ENCODE peak calls at places on chromosome 13, in nine cellular contexts. R is AG10803; Q is endodermal cell; S is MM.1S; X is psoas muscle; C is GM12865; L is fibroblast of mammary gland; Z is CD4-positive, CD25-positive, alpha-beta regulatory T cell; A is Caco-2. J is an unnamed sample.

GRCh38 chr13:32528358-32528757 is 10.2 kb downstream of the N4BP2L2 start:
- DNase-seq in R (no peak), Q (no peak), S (no peak), X (no peak), C (no peak), L (peak), Z (no peak), A (no peak), J (no peak)

GRCh38 chr13:46516624-46517318 is 36.2 kb upstream of the LRCH1 start:
- DNase-seq in R (peak), Q (no peak), S (no peak), X (no peak), C (no peak), L (peak), Z (no peak), A (no peak), J (no peak)

GRCh38 chr13:60511637-60512036 is 114.6 kb downstream of the TDRD3 start:
- DNase-seq in R (no peak), Q (no peak), S (no peak), X (no peak), C (no peak), L (no peak), Z (no peak), A (no peak), J (no peak)

GRCh38 chr13:79723462-79724116 is 242.6 kb downstream of the NDFIP2 start:
- DNase-seq in R (no peak), Q (no peak), S (no peak), X (no peak), C (no peak), L (no peak), Z (no peak), A (no peak), J (no peak)

GRCh38 chr13:60414177-60414576 is 17.2 kb downstream of the TDRD3 start:
- DNase-seq in R (no peak), Q (no peak), S (no peak), X (no peak), C (no peak), L (no peak), Z (no peak), A (no peak), J (no peak)

GRCh38 chr13:112903606-112904195 is 65.3 kb upstream of the MCF2L start:
- DNase-seq in R (no peak), Q (peak), S (no peak), X (no peak), C (no peak), L (no peak), Z (no peak), A (no peak), J (no peak)

GRCh38 chr13:51832471-51833152 is 12.4 kb downstream of the TMEM272 start:
- DNase-seq in R (peak), Q (peak), S (no peak), X (peak), C (peak), L (peak), Z (peak), A (no peak), J (peak)

GRCh38 chr13:86397640-86398039 is 598.4 kb upstream of the SLITRK6 start:
- DNase-seq in R (no peak), Q (no peak), S (no peak), X (no peak), C (no peak), L (no peak), Z (no peak), A (no peak), J (no peak)

GRCh38 chr13:46134961-46135522 is 30.2 kb upstream of the CPB2 start:
- DNase-seq in R (no peak), Q (peak), S (no peak), X (no peak), C (no peak), L (no peak), Z (no peak), A (peak), J (no peak)

GRCh38 chr13:74966814-74967213 is 515.2 kb downstream of the TBC1D4 start:
- DNase-seq in R (peak), Q (no peak), S (no peak), X (no peak), C (no peak), L (peak), Z (no peak), A (no peak), J (no peak)

GRCh38 chr13:45341799-45342584 is 1.0 kb upstream of the TPT1 start:
- DNase-seq in R (peak), Q (no peak), S (no peak), X (peak), C (no peak), L (peak), Z (no peak), A (no peak), J (no peak)

GRCh38 chr13:80469841-80470378 is 129.0 kb upstream of the SPRY2 start:
- DNase-seq in R (peak), Q (no peak), S (no peak), X (peak), C (no peak), L (peak), Z (no peak), A (no peak), J (no peak)

GRCh38 chr13:111372651-111373425 is 52.4 kb downstream of the TEX29 start:
- DNase-seq in R (no peak), Q (no peak), S (peak), X (no peak), C (peak), L (no peak), Z (no peak), A (no peak), J (peak)

GRCh38 chr13:50085063-50085462 is 69.8 kb downstream of the KCNRG start:
- DNase-seq in R (no peak), Q (no peak), S (no peak), X (no peak), C (no peak), L (peak), Z (no peak), A (no peak), J (peak)

GRCh38 chr13:49791753-49792549 is 531 bp downstream of the KPNA3 start:
- DNase-seq in R (peak), Q (peak), S (peak), X (peak), C (peak), L (peak), Z (no peak), A (peak), J (peak)

GRCh38 chr13:35465345-35465744 is 11.1 kb downstream of the MAB21L1 start:
- DNase-seq in R (no peak), Q (no peak), S (no peak), X (no peak), C (no peak), L (no peak), Z (no peak), A (no peak), J (no peak)

GRCh38 chr13:112159575-112160547 is 92.9 kb downstream of the SOX1 start:
- DNase-seq in R (no peak), Q (no peak), S (no peak), X (no peak), C (no peak), L (no peak), Z (no peak), A (peak), J (no peak)

GRCh38 chr13:18953139-18953930 is 228.3 kb downstream of the TUBA3C start:
- DNase-seq in R (no peak), Q (no peak), S (no peak), X (no peak), C (no peak), L (no peak), Z (no peak), A (no peak), J (no peak)

GRCh38 chr13:20146381-20146780 is 14.5 kb downstream of the GJA3 start:
- DNase-seq in R (no peak), Q (no peak), S (no peak), X (no peak), C (no peak), L (no peak), Z (no peak), A (no peak), J (no peak)

GRCh38 chr13:28485097-28485496 is 9.8 kb downstream of the FLT1 start:
- DNase-seq in R (no peak), Q (no peak), S (no peak), X (no peak), C (no peak), L (no peak), Z (no peak), A (no peak), J (no peak)

GRCh38 chr13:20351279-20352022 is 119.3 kb upstream of the GJB6 start:
- DNase-seq in R (peak), Q (no peak), S (no peak), X (no peak), C (no peak), L (peak), Z (no peak), A (no peak), J (no peak)

GRCh38 chr13:94419304-94419943 is 60.1 kb downstream of the DCT start:
- DNase-seq in R (peak), Q (no peak), S (no peak), X (no peak), C (peak), L (peak), Z (no peak), A (no peak), J (no peak)

GRCh38 chr13:33970746-33971145 is 152.8 kb downstream of the RFC3 start:
- DNase-seq in R (no peak), Q (no peak), S (no peak), X (no peak), C (no peak), L (no peak), Z (no peak), A (no peak), J (no peak)

GRCh38 chr13:37306778-37307544 is 201.5 kb upstream of the CSNK1A1L start:
- DNase-seq in R (peak), Q (no peak), S (no peak), X (no peak), C (no peak), L (peak), Z (no peak), A (no peak), J (no peak)

GRCh38 chr13:30676672-30677071 is 58.7 kb upstream of the ALOX5AP start:
- DNase-seq in R (peak), Q (no peak), S (no peak), X (no peak), C (no peak), L (peak), Z (no peak), A (no peak), J (no peak)

GRCh38 chr13:66689628-66690027 is 540.5 kb downstream of the PCDH9 start:
- DNase-seq in R (no peak), Q (no peak), S (peak), X (no peak), C (no peak), L (peak), Z (no peak), A (no peak), J (peak)

GRCh38 chr13:23378009-23378632 is 55.4 kb downstream of the SACS start:
- DNase-seq in R (peak), Q (no peak), S (peak), X (no peak), C (peak), L (peak), Z (no peak), A (no peak), J (peak)

GRCh38 chr13:99692854-99693253 is 191.6 kb downstream of the TM9SF2 start:
- DNase-seq in R (no peak), Q (no peak), S (no peak), X (no peak), C (no peak), L (no peak), Z (no peak), A (no peak), J (no peak)

GRCh38 chr13:48446454-48446853 is 33.5 kb upstream of the LPAR6 start:
- DNase-seq in R (peak), Q (no peak), S (no peak), X (no peak), C (no peak), L (peak), Z (no peak), A (no peak), J (no peak)

GRCh38 chr13:40344270-40345148 is 321.9 kb downstream of the FOXO1 start:
- DNase-seq in R (no peak), Q (no peak), S (no peak), X (peak), C (peak), L (peak), Z (no peak), A (no peak), J (peak)

GRCh38 chr13:30355405-30355741 is 48.0 kb upstream of the KATNAL1 start:
- DNase-seq in R (no peak), Q (peak), S (no peak), X (no peak), C (peak), L (no peak), Z (no peak), A (no peak), J (peak)

GRCh38 chr13:92671821-92672220 is 554.8 kb upstream of the GPC6 start:
- DNase-seq in R (no peak), Q (no peak), S (no peak), X (no peak), C (no peak), L (no peak), Z (no peak), A (no peak), J (no peak)

GRCh38 chr13:106533101-106533939 is 2.1 kb downstream of the EFNB2 start:
- DNase-seq in R (peak), Q (peak), S (peak), X (peak), C (peak), L (peak), Z (no peak), A (peak), J (no peak)
- H3K4me3 ChIP-seq in R (peak), Q (peak), S (peak), X (peak), C (no peak), L (peak), Z (peak), A (peak), J (no peak)

DNA sequence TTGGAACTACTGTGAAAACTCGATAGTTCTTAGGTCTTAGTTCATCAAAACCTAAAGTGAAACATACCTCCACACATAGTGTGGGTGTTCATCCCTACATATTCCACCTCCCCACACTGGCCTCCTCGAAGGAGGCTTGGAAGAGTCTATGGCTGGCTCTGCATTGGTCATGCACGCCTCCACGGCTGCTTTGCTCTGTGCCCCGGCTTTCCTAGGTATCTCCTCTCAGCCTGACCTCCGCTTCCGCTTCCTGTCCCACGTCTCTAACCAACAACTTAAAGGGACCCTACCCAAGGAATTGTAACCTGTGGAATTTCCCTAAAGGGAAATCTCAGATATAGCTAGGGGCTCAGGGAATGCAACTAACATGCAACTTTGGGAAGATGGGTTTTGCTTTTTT is 79.7 kb upstream of the MBNL2 start:
- DNase-seq in R (peak), Q (peak), S (no peak), X (peak), C (no peak), L (peak), Z (no peak), A (peak), J (no peak)
- H3K4me3 ChIP-seq in R (peak), Q (peak), S (no peak), X (peak), C (no peak), L (peak), Z (no peak), A (peak), J (no peak)

DNA sequence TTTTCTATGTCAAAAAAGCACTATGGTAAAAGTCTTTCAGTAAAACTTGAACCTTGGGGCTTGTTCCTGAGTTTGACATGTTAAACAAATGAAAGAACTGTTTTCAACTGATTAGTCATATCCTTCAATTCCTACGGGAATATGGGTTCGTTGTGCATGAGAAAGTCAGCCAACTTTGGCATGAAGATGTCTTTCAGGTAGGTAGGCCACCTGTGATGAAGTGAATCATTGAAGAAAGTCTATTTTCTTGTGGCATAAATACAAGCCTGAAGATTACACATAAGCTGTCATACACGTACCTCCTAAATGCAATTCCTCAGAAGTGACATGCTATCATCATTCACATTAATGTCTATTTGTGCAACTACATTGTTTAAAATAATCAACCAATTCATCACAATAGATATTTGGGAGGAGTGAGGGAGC is 513.0 kb downstream of the IRS2 start:
- DNase-seq in R (peak), Q (no peak), S (no peak), X (no peak), C (no peak), L (peak), Z (no peak), A (no peak), J (no peak)
- H3K4me3 ChIP-seq in R (no peak), Q (peak), S (no peak), X (no peak), C (no peak), L (peak), Z (no peak), A (no peak), J (no peak)

GRCh38 chr13:101417043-101417406 is 717 bp upstream of the NALCN start:
- DNase-seq in R (no peak), Q (no peak), S (no peak), X (no peak), C (no peak), L (peak), Z (no peak), A (no peak), J (no peak)
- H3K4me3 ChIP-seq in R (peak), Q (peak), S (peak), X (peak), C (no peak), L (peak), Z (no peak), A (no peak), J (no peak)

GRCh38 chr13:44072536-44072935 is 192.8 kb downstream of the LACC1 start:
- DNase-seq in R (no peak), Q (no peak), S (no peak), X (no peak), C (no peak), L (no peak), Z (no peak), A (no peak), J (no peak)
- H3K4me3 ChIP-seq in R (no peak), Q (no peak), S (no peak), X (no peak), C (no peak), L (no peak), Z (no peak), A (no peak), J (no peak)